ENCODE peak calls at places on chromosomes 11 and 22, in four cellular contexts. A is HCT116, S is K562, V is GM12878. C is an unnamed sample.
A peak's percentile ranks its signal among the peaks of the same experiment; 100 is the strongest.

GRCh38 chr11:8083871-8084281 is 2.9 kb downstream of the TUB start:
- DNase-seq in A (no peak), S (no peak), V (no peak), C (no peak)

GRCh38 chr11:8092587-8093424 is 11.8 kb downstream of the TUB start:
- DNase-seq in A (peak; percentile 56), S (peak; percentile 88), V (no peak), C (peak; percentile 58)

GRCh38 chr22:35629406-35630234 is 12.5 kb upstream of the MB start:
- DNase-seq in A (peak; percentile 87), S (peak; percentile 26), V (peak; percentile 61), C (no peak)

GRCh38 chr11:110759972-110760381 is 47.7 kb upstream of the ARHGAP20 start:
- DNase-seq in A (no peak), S (no peak), V (no peak), C (no peak)

GRCh38 chr22:23403152-23403719 is 176.9 kb downstream of the IGLL1 start:
- DNase-seq in A (no peak), S (peak; percentile 11), V (no peak), C (no peak)

GRCh38 chr22:36839356-36840073 is 21.3 kb upstream of the NCF4 start:
- DNase-seq in A (no peak), S (no peak), V (no peak), C (no peak)

GRCh38 chr11:29484548-29484947 is 532.3 kb downstream of the KCNA4 start:
- DNase-seq in A (no peak), S (no peak), V (no peak), C (no peak)

GRCh38 chr22:38088723-38089473 is 4.9 kb upstream of the SLC16A8 start:
- DNase-seq in A (no peak), S (peak; percentile 49), V (no peak), C (no peak)

GRCh38 chr11:100791873-100792272 is 104.8 kb downstream of the ARHGAP42 start:
- DNase-seq in A (no peak), S (no peak), V (no peak), C (no peak)

GRCh38 chr22:21623402-21623970 is 6.3 kb downstream of the YDJC start:
- DNase-seq in A (no peak), S (no peak), V (no peak), C (no peak)

GRCh38 chr11:64314146-64314804 is 3.1 kb downstream of the TRMT112 start:
- DNase-seq in A (no peak), S (no peak), V (no peak), C (no peak)

GRCh38 chr22:35742342-35743100 is 24.8 kb downstream of the APOL5 start:
- DNase-seq in A (peak; percentile 73), S (peak; percentile 61), V (no peak), C (no peak)

GRCh38 chr11:134510641-134511040 is 98.6 kb upstream of the B3GAT1 start:
- DNase-seq in A (no peak), S (no peak), V (no peak), C (no peak)

GRCh38 chr11:48003926-48004325 is 23.6 kb downstream of the PTPRJ start:
- DNase-seq in A (no peak), S (no peak), V (no peak), C (no peak)

GRCh38 chr22:46214149-46214548 is 35.9 kb downstream of the CDPF1 start:
- DNase-seq in A (no peak), S (no peak), V (no peak), C (no peak)

GRCh38 chr11:44645832-44646231 is 80.4 kb downstream of the CD82 start:
- DNase-seq in A (no peak), S (no peak), V (no peak), C (no peak)

GRCh38 chr22:20771918-20772625 is 1.8 kb upstream of the SERPIND1 start:
- DNase-seq in A (no peak), S (no peak), V (no peak), C (peak; percentile 70)

GRCh38 chr11:86802601-86803051 is 2.3 kb downstream of the PRSS23 start:
- DNase-seq in A (peak; percentile 53), S (peak; percentile 14), V (no peak), C (peak; percentile 40)
- TF ChIP-seq ZBTB33 in A (no peak), S (no peak), V (no peak), C (no peak)

GRCh38 chr11:77065878-77066228 is 918 bp upstream of the CAPN5 start:
- DNase-seq in A (no peak), S (no peak), V (no peak), C (no peak)
- TF ChIP-seq POLR2A in A (no peak), S (no peak), V (no peak), C (no peak)

GRCh38 chr11:706957-707816 is 1.2 kb downstream of the EPS8L2 start:
- DNase-seq in A (no peak), S (peak; percentile 61), V (no peak), C (peak; percentile 94)
- TF ChIP-seq ZBTB33 in A (no peak), S (no peak), V (no peak), C (no peak)

DNA sequence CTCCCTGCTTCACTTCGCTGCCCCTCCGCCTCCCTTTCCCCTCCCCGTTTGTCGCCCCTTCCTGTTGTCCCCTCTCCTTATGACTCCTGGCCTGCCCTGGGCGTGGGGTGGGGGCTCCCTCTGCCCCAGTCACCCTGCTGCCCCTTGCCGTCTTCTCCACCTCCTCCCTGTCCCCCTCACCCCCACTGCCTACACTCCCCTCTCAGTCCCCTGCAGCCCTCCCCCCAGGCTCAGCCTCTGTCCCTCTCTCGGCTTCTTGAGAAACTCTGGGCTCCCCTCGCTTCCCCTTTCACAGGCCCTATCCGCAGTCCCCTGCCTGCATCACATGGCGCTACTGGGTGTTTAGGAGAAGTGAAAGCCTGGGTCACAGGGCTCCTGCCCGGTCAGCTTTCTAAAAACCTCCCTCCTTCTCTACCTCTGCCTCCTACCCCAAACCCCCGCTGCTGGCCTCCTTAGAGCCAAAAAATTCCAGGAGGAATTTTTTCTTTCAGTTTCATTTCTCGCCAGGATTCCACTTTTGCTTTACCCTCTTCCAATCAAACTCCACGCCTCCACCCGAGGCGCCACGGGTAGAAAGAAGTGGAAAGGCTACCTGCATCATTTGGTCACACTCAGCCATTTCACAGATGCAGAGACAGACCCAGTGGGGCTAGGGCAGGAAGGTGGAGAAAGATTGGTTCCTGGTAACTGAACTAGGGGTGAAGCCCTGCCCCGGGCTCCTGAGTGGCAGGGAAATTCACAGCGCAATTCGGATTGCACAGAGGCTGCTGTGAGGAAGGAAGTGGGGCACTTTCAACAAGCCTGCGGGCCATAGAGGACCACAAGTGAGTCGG is at the start of gene SLC15A3:
- DNase-seq in A (no peak), S (no peak), V (peak; percentile 61), C (no peak)
- TF ChIP-seq POLR2A in A (no peak), S (no peak), V (peak; percentile 85), C (no peak)

GRCh38 chr11:108483163-108483562 is 15.0 kb downstream of the POGLUT3 start:
- DNase-seq in A (no peak), S (no peak), V (no peak), C (no peak)

GRCh38 chr11:108486331-108486730 is 11.9 kb downstream of the POGLUT3 start:
- DNase-seq in A (no peak), S (no peak), V (no peak), C (no peak)

GRCh38 chr11:108486828-108487227 is 11.4 kb downstream of the POGLUT3 start:
- DNase-seq in A (no peak), S (no peak), V (no peak), C (no peak)
- TF ChIP-seq ZBTB33 in A (no peak), S (no peak), V (no peak), C (no peak)

GRCh38 chr22:19761500-19762314 is 1.1 kb downstream of the TBX1 start:
- DNase-seq in A (no peak), S (no peak), V (no peak), C (peak; percentile 35)

GRCh38 chr22:19759459-19759993 is 1.1 kb upstream of the TBX1 start:
- DNase-seq in A (no peak), S (no peak), V (no peak), C (no peak)

GRCh38 chr22:19761022-19761499 is 483 bp downstream of the TBX1 start:
- DNase-seq in A (no peak), S (peak; percentile 78), V (no peak), C (no peak)

GRCh38 chr22:19759994-19760651 is 455 bp upstream of the TBX1 start:
- DNase-seq in A (no peak), S (peak; percentile 98), V (no peak), C (no peak)

DNA sequence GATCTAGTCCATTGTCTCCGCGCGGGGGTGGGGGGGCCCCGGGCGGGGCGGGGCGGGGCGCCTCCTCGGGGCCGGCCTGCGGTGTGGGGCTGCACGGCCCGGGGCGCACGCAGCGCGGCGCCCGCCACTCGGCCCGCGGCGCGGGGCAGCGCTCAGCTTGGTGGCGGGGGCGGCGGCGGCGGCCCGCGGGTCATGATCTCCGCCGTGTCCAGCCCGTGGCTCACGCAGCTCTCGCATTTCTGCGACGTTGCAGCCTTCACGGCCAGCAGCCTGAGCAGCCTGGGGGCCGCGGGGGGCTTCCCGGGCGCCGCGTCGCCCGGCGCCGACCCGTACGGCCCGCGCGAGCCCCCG is at the start of gene TBX1:
- DNase-seq in A (no peak), S (no peak), V (no peak), C (no peak)
- TF ChIP-seq POLR2A in A (no peak), S (no peak), V (no peak), C (no peak)

DNA sequence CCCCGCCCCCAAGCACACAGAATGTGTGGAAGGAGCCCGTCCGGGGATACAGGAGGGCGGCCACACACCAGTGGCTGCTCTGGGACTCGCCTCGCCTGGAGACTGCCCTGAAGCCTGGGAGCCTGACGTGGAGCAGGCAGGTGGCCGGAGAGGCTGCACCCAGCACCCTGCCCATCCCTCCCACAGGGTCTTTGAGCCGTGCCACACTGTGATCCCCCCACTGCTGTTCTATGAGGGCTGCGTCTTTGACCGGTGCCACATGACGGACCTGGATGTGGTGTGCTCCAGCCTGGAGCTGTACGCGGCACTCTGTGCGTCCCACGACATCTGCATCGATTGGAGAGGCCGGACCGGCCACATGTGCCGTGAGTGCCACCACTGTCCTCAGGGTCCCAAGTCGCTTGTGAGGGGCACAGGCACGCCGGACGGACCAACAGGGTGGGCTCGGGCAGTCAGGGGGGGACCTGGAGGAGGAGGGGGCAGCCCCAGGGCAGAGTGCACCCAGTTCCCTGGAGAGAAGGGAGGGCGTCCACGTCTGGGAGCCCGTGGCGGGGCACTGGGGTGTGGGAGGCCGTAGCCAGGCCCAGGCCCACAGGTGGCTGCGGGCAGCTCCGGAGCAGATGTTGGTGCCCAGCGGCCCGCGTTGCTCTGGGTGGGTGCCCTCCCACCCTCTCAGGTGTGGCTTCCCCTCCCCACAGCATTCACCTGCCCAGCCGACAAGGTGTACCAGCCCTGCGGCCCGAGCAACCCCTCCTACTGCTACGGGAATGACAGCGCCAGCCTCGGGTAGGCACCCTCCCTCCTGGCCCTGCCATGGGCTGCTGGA is 27.0 kb upstream of the MUC5B start:
- DNase-seq in A (no peak), S (no peak), V (no peak), C (no peak)
- TF ChIP-seq ZBTB33 in A (no peak), S (no peak), V (no peak), C (no peak)